ENCODE peak calls at places on chromosomes 12 and 14, in eight cellular contexts. One of them, this sample, is unnamed.

GRCh38 chr14:36254020-36254614 is 66.3 kb downstream of the MBIP start:
- DNase-seq in sciatic nerve: no peak
- DNase-seq in activated CD4-positive, alpha-beta T cell treated with anti-CD3 and anti-CD28 coated beads, Interleukin-2, amount 10 ng/mL, durations not matched to agents 24 days and 14 days: no peak
- DNase-seq in A549: no peak
- DNase-seq in frontal cortex: no peak
- DNase-seq in heart right ventricle: no peak
- DNase-seq in activated T-cell treated with anti-CD3 and anti-CD28 coated beads for 1 hour: no peak
- DNase-seq in caudate nucleus: no peak
- DNase-seq in this sample: no peak

GRCh38 chr14:53391631-53392030 is 238.5 kb upstream of the DDHD1 start:
- DNase-seq in sciatic nerve: no peak
- DNase-seq in activated CD4-positive, alpha-beta T cell treated with anti-CD3 and anti-CD28 coated beads, Interleukin-2, amount 10 ng/mL, durations not matched to agents 24 days and 14 days: no peak
- DNase-seq in A549: no peak
- DNase-seq in frontal cortex: no peak
- DNase-seq in heart right ventricle: no peak
- DNase-seq in activated T-cell treated with anti-CD3 and anti-CD28 coated beads for 1 hour: no peak
- DNase-seq in caudate nucleus: no peak
- DNase-seq in this sample: no peak

GRCh38 chr12:131112690-131113290 is 159.1 kb downstream of the ADGRD1 start:
- DNase-seq in sciatic nerve: peak
- DNase-seq in activated CD4-positive, alpha-beta T cell treated with anti-CD3 and anti-CD28 coated beads, Interleukin-2, amount 10 ng/mL, durations not matched to agents 24 days and 14 days: no peak
- DNase-seq in A549: no peak
- DNase-seq in frontal cortex: no peak
- DNase-seq in heart right ventricle: no peak
- DNase-seq in activated T-cell treated with anti-CD3 and anti-CD28 coated beads for 1 hour: no peak
- DNase-seq in caudate nucleus: no peak
- DNase-seq in this sample: no peak

GRCh38 chr14:80491562-80492139 is 280.3 kb upstream of the DIO2 start:
- DNase-seq in sciatic nerve: no peak
- DNase-seq in activated CD4-positive, alpha-beta T cell treated with anti-CD3 and anti-CD28 coated beads, Interleukin-2, amount 10 ng/mL, durations not matched to agents 24 days and 14 days: no peak
- DNase-seq in A549: no peak
- DNase-seq in frontal cortex: no peak
- DNase-seq in heart right ventricle: no peak
- DNase-seq in activated T-cell treated with anti-CD3 and anti-CD28 coated beads for 1 hour: no peak
- DNase-seq in caudate nucleus: no peak
- DNase-seq in this sample: no peak

GRCh38 chr12:82765971-82766705 is 79.4 kb downstream of the TMTC2 start:
- DNase-seq in sciatic nerve: no peak
- DNase-seq in activated CD4-positive, alpha-beta T cell treated with anti-CD3 and anti-CD28 coated beads, Interleukin-2, amount 10 ng/mL, durations not matched to agents 24 days and 14 days: no peak
- DNase-seq in A549: no peak
- DNase-seq in frontal cortex: no peak
- DNase-seq in heart right ventricle: no peak
- DNase-seq in activated T-cell treated with anti-CD3 and anti-CD28 coated beads for 1 hour: no peak
- DNase-seq in caudate nucleus: no peak
- DNase-seq in this sample: no peak

GRCh38 chr14:100317897-100318808 is 5.0 kb upstream of the SLC25A47 start:
- DNase-seq in sciatic nerve: peak
- DNase-seq in activated CD4-positive, alpha-beta T cell treated with anti-CD3 and anti-CD28 coated beads, Interleukin-2, amount 10 ng/mL, durations not matched to agents 24 days and 14 days: peak
- DNase-seq in A549: peak
- DNase-seq in frontal cortex: peak
- DNase-seq in heart right ventricle: peak
- DNase-seq in activated T-cell treated with anti-CD3 and anti-CD28 coated beads for 1 hour: peak
- DNase-seq in caudate nucleus: peak
- DNase-seq in this sample: no peak

GRCh38 chr14:30349515-30349914 is 209.4 kb upstream of the G2E3 start:
- DNase-seq in sciatic nerve: no peak
- DNase-seq in activated CD4-positive, alpha-beta T cell treated with anti-CD3 and anti-CD28 coated beads, Interleukin-2, amount 10 ng/mL, durations not matched to agents 24 days and 14 days: no peak
- DNase-seq in A549: no peak
- DNase-seq in frontal cortex: no peak
- DNase-seq in heart right ventricle: no peak
- DNase-seq in activated T-cell treated with anti-CD3 and anti-CD28 coated beads for 1 hour: no peak
- DNase-seq in caudate nucleus: no peak
- DNase-seq in this sample: no peak

GRCh38 chr12:2169489-2169888 is 116.7 kb downstream of the CACNA1C start:
- DNase-seq in sciatic nerve: no peak
- DNase-seq in activated CD4-positive, alpha-beta T cell treated with anti-CD3 and anti-CD28 coated beads, Interleukin-2, amount 10 ng/mL, durations not matched to agents 24 days and 14 days: no peak
- DNase-seq in A549: no peak
- DNase-seq in frontal cortex: no peak
- DNase-seq in heart right ventricle: no peak
- DNase-seq in activated T-cell treated with anti-CD3 and anti-CD28 coated beads for 1 hour: no peak
- DNase-seq in caudate nucleus: no peak
- DNase-seq in this sample: no peak

This sample was measured in PC-9.